ENCODE peak calls at places on chromosomes 16 and 17, in ten cellular contexts. X is ovary, M is uterus, F is RWPE1, K is stomach, W is Karpas-422, G is AG04450, T is GM23248, V is upper lobe of right lung, P is lung. S is an unnamed sample.

GRCh38 chr16:73743665-73744496 is 552.7 kb upstream of the PSMD7 start:
- DNase-seq in F (no peak), X (no peak), K (no peak), V (no peak), W (no peak), T (no peak), M (no peak), G (no peak), P (no peak), S (no peak)

GRCh38 chr16:3158014-3158497 is 23.2 kb downstream of the ZNF213 start:
- DNase-seq in X (no peak), K (no peak), F (no peak), W (no peak), G (no peak), P (no peak), M (no peak), V (no peak), T (peak), S (peak)

GRCh38 chr16:154223-155030 is 2.0 kb downstream of the HBZ start:
- DNase-seq in M (no peak), G (no peak), V (peak), T (peak), K (peak), F (no peak), P (no peak), W (no peak), X (peak), S (no peak)

GRCh38 chr16:20799599-20799998 is 6.7 kb downstream of the ERI2 start:
- DNase-seq in W (peak), G (no peak), T (peak), X (no peak), P (no peak), F (no peak), V (no peak), K (no peak), M (no peak), S (no peak)

GRCh38 chr16:82580293-82580900 is 46.4 kb upstream of the CDH13 start:
- DNase-seq in G (no peak), P (no peak), M (no peak), F (peak), X (no peak), W (peak), K (peak), T (peak), V (no peak), S (no peak)

GRCh38 chr16:31880322-31880979 is 6.8 kb downstream of the ZNF267 start:
- DNase-seq in T (peak), K (no peak), F (peak), V (no peak), X (no peak), M (no peak), G (no peak), P (no peak), W (no peak), S (no peak)

GRCh38 chr17:14464741-14465140 is 163.9 kb downstream of the HS3ST3B1 start:
- DNase-seq in K (no peak), G (peak), W (no peak), P (no peak), V (no peak), X (no peak), T (peak), M (no peak), F (peak), S (no peak)

GRCh38 chr17:79659376-79659775 is 48.5 kb upstream of the RBFOX3 start:
- DNase-seq in W (no peak), V (no peak), M (no peak), G (no peak), F (no peak), X (no peak), P (no peak), K (no peak), T (no peak), S (no peak)

GRCh38 chr16:57283214-57283955 is 1.1 kb downstream of the PLLP start:
- DNase-seq in T (no peak), X (no peak), F (peak), G (no peak), M (no peak), W (no peak), P (no peak), K (peak), V (peak), S (peak)

GRCh38 chr16:67923414-67924127 is 8.1 kb downstream of the CTRL start:
- DNase-seq in K (no peak), T (no peak), F (no peak), W (no peak), P (no peak), M (no peak), X (no peak), V (no peak), G (no peak), S (no peak)

GRCh38 chr16:69131167-69131748 is 1.1 kb downstream of the CHTF8 start:
- DNase-seq in V (peak), P (no peak), G (no peak), W (peak), T (peak), X (no peak), K (no peak), F (peak), M (no peak), S (peak)

GRCh38 chr16:85724936-85725335 is 26.0 kb downstream of the C16orf74 start:
- DNase-seq in W (no peak), G (no peak), P (no peak), K (no peak), X (no peak), V (no peak), F (no peak), M (no peak), T (no peak), S (no peak)

GRCh38 chr16:21277927-21278706 is at the start of gene CRYM:
- DNase-seq in P (peak), M (peak), G (no peak), T (peak), V (peak), W (peak), F (peak), X (peak), K (peak), S (peak)

GRCh38 chr17:5065227-5065744 is 13.0 kb upstream of the ZFP3 start:
- DNase-seq in W (no peak), T (no peak), K (no peak), P (no peak), X (no peak), G (no peak), V (no peak), F (no peak), M (no peak), S (no peak)

GRCh38 chr17:78992542-78993212 is 13.0 kb upstream of the LGALS3BP start:
- DNase-seq in P (no peak), W (no peak), T (no peak), X (no peak), M (peak), F (no peak), V (no peak), G (no peak), K (peak), S (no peak)

GRCh38 chr16:89343501-89344291 is 126.2 kb downstream of the ZNF778 start:
- DNase-seq in X (no peak), K (no peak), P (no peak), G (no peak), W (no peak), F (no peak), V (peak), T (no peak), M (no peak), S (peak)

GRCh38 chr17:27206447-27206846 is 87.5 kb upstream of the WSB1 start:
- DNase-seq in X (no peak), G (no peak), P (no peak), W (peak), T (peak), K (no peak), M (no peak), F (no peak), V (no peak), S (no peak)

GRCh38 chr16:89911375-89911774 is 7.3 kb upstream of the MC1R start:
- DNase-seq in X (no peak), G (no peak), W (no peak), T (no peak), K (no peak), F (no peak), P (no peak), V (no peak), M (no peak), S (no peak)

GRCh38 chr16:72621651-72622050 is 426.3 kb downstream of the ZFHX3 start:
- DNase-seq in W (no peak), K (no peak), F (no peak), P (no peak), V (no peak), X (no peak), G (peak), T (no peak), M (no peak), S (no peak)

GRCh38 chr17:15157051-15157450 is 108.1 kb downstream of the PMP22 start:
- DNase-seq in W (no peak), V (no peak), T (peak), P (no peak), M (no peak), X (no peak), G (no peak), F (no peak), K (no peak), S (no peak)

GRCh38 chr16:73166394-73166971 is 118.6 kb upstream of the ZFHX3 start:
- DNase-seq in F (no peak), T (no peak), M (no peak), P (no peak), V (no peak), K (no peak), X (no peak), G (no peak), W (no peak), S (no peak)

GRCh38 chr16:17423195-17423594 is 47.6 kb downstream of the XYLT1 start:
- DNase-seq in M (no peak), G (no peak), V (no peak), K (no peak), T (no peak), F (no peak), W (no peak), X (no peak), P (no peak), S (no peak)

GRCh38 chr17:38510424-38511125 is 82.3 kb downstream of the ARHGAP23 start:
- DNase-seq in G (no peak), K (peak), P (no peak), X (peak), M (no peak), F (no peak), V (no peak), W (no peak), T (no peak), S (peak)

GRCh38 chr16:51982715-51983680 is 563.9 kb downstream of the TOX3 start:
- DNase-seq in X (no peak), P (peak), M (peak), W (peak), G (peak), F (peak), K (peak), V (no peak), T (peak), S (no peak)

GRCh38 chr16:73793286-73793685 is 503.3 kb upstream of the PSMD7 start:
- DNase-seq in K (no peak), X (no peak), M (no peak), V (no peak), F (no peak), G (no peak), P (no peak), T (no peak), W (no peak), S (no peak)

GRCh38 chr16:10937068-10937859 is 5.0 kb downstream of the DEXI start:
- DNase-seq in P (no peak), F (no peak), V (peak), W (no peak), T (peak), X (no peak), K (peak), G (no peak), M (no peak), S (peak)

GRCh38 chr16:11094838-11095565 is 150.6 kb downstream of the CLEC16A start:
- DNase-seq in K (no peak), V (peak), M (no peak), T (no peak), X (no peak), W (no peak), G (no peak), P (no peak), F (no peak), S (no peak)

GRCh38 chr16:4472880-4473279 is 1.5 kb downstream of the NMRAL1 start:
- DNase-seq in W (no peak), T (no peak), M (no peak), F (no peak), G (no peak), X (no peak), V (no peak), K (no peak), P (no peak), S (no peak)

GRCh38 chr16:86382774-86383407 is 127.4 kb upstream of the FOXF1 start:
- DNase-seq in G (no peak), W (no peak), V (no peak), F (no peak), X (no peak), T (no peak), K (no peak), M (no peak), P (no peak), S (no peak)

GRCh38 chr16:4634768-4635167 is 10.1 kb downstream of the MGRN1 start:
- DNase-seq in G (no peak), T (no peak), P (no peak), V (no peak), M (no peak), K (no peak), F (no peak), X (no peak), W (no peak), S (no peak)

GRCh38 chr17:72122668-72123495 is 2.1 kb downstream of the SOX9 start:
- DNase-seq in T (peak), P (no peak), G (no peak), K (peak), W (no peak), F (peak), V (peak), X (no peak), M (no peak), S (no peak)

GRCh38 chr17:42748906-42749798 is 4.3 kb upstream of the EZH1 start:
- DNase-seq in G (no peak), X (peak), W (peak), M (no peak), P (no peak), F (no peak), K (peak), T (no peak), V (no peak), S (no peak)

GRCh38 chr16:3793161-3793576 is 75.8 kb upstream of the TRAP1 start:
- DNase-seq in V (no peak), T (no peak), M (no peak), K (no peak), P (peak), W (no peak), G (no peak), F (peak), X (peak), S (no peak)

GRCh38 chr17:80023261-80024205 is 12.1 kb downstream of the TBC1D16 start:
- DNase-seq in X (no peak), V (no peak), P (no peak), W (no peak), K (no peak), T (peak), F (no peak), M (no peak), G (no peak), S (no peak)

GRCh38 chr17:60327122-60327869 is 64.6 kb downstream of the USP32 start:
- DNase-seq in K (no peak), X (no peak), T (no peak), M (no peak), F (no peak), G (no peak), P (no peak), V (no peak), W (no peak), S (no peak)

GRCh38 chr17:77504652-77505459 is 364.1 kb downstream of the SEC14L1 start:
- DNase-seq in T (no peak), G (no peak), M (peak), W (no peak), K (no peak), F (no peak), P (no peak), X (no peak), V (peak), S (no peak)

GRCh38 chr16:66741131-66741900 is 10.1 kb downstream of the DYNC1LI2 start:
- DNase-seq in G (peak), V (peak), K (peak), X (peak), M (peak), P (peak), T (peak), F (peak), W (no peak), S (peak)

GRCh38 chr16:2751577-2752034 is 832 bp upstream of the SRRM2 start:
- DNase-seq in M (peak), G (peak), T (no peak), F (peak), V (no peak), X (peak), P (no peak), W (peak), K (no peak), S (peak)

GRCh38 chr17:43689814-43690213 is 28.1 kb upstream of the MEOX1 start:
- DNase-seq in T (no peak), X (no peak), M (no peak), F (no peak), V (no peak), K (no peak), P (no peak), G (no peak), W (no peak), S (no peak)

GRCh38 chr17:83084214-83084613 is 4.8 kb downstream of the METRNL start:
- DNase-seq in K (no peak), P (no peak), W (no peak), V (no peak), F (no peak), G (no peak), M (no peak), X (no peak), T (no peak), S (no peak)
- H3K27ac ChIP-seq in K (peak), P (no peak), W (no peak), V (peak), F (peak), G (peak), M (peak), X (no peak), T (peak), S (peak)

DNA sequence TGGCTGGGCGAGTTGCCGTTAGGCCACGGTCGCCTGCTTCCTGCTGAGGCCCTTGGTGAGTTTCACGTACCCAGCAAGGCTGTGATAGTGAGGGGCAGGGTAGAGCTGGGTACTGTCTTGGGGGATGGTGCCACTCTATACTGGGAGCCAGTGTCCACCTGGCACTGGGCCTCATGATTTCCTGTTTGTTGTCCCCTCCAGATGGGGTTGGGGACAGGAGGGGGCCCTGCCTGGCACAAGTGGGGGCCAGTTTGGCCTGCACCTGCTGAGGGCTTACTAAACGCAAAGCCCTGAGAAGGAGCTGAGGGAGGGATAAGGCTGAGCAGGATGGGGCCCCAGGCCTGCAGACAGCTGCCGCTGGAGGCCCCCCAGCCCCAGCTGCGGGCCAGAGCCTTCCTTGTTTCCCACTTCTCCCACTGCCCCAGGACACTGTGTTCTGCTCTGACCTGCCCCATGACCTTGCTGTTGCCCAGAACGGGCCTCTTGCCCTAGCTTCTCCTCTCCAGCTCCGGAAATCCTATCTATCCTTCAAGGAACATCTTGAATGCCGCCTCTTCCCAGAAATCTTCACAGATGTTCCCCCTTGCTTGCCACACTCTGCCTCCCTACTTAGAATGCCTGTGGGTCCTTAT is 25.4 kb downstream of the GJD3 start:
- DNase-seq in F (no peak), W (no peak), G (no peak), X (peak), V (no peak), K (no peak), P (no peak), T (no peak), M (no peak), S (no peak)
- H3K27ac ChIP-seq in F (peak), W (no peak), G (no peak), X (no peak), V (peak), K (peak), P (no peak), T (no peak), M (peak), S (no peak)

DNA sequence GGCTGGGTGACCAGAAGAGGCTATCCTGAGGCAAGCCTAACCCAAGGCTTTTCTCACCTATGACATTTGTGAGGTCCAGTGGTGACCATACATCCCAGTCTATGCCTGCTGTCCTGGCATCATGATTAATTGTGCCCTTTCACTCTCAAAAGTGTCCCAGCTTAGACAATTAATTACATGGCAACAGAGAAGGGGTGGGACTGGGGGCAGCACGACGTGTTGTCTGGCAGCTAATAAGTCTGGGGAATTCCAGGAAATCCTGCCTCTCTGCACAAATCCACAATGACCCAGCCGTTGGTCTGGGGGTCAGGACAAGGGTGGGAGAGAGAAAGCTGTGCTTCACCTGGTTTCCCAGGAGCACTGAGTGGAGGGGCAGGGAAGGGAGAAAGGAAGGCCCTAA is 14.0 kb upstream of the MTMR4 start:
- DNase-seq in T (no peak), W (no peak), V (no peak), F (no peak), G (no peak), P (no peak), M (no peak), X (no peak), K (no peak), S (no peak)
- H3K27ac ChIP-seq in T (no peak), W (no peak), V (peak), F (peak), G (no peak), P (no peak), M (peak), X (no peak), K (no peak), S (no peak)

GRCh38 chr17:1782171-1782567 is 20.3 kb downstream of the SERPINF1 start:
- DNase-seq in W (no peak), T (no peak), F (no peak), V (no peak), X (no peak), K (no peak), G (no peak), M (no peak), P (no peak), S (peak)
- H3K27ac ChIP-seq in W (no peak), T (no peak), F (peak), V (peak), X (peak), K (peak), G (no peak), M (peak), P (peak), S (peak)

GRCh38 chr17:81713556-81714411 is 1.7 kb downstream of the SLC25A10 start:
- DNase-seq in W (no peak), M (no peak), F (no peak), G (no peak), X (peak), K (peak), T (no peak), P (no peak), V (no peak), S (peak)

GRCh38 chr17:81714412-81715106 is 2.5 kb downstream of the SLC25A10 start:
- DNase-seq in W (no peak), T (no peak), M (no peak), P (no peak), K (no peak), F (no peak), V (no peak), G (no peak), X (peak), S (peak)

GRCh38 chr17:81712468-81713003 is 452 bp downstream of the SLC25A10 start:
- DNase-seq in F (no peak), M (no peak), W (peak), X (no peak), G (no peak), V (no peak), P (no peak), T (peak), K (peak), S (no peak)

GRCh38 chr17:81711814-81712467 is at the start of gene SLC25A10:
- DNase-seq in X (peak), V (peak), F (peak), T (peak), G (no peak), W (peak), M (peak), K (peak), P (peak), S (peak)

GRCh38 chr17:81713004-81713555 is 996 bp downstream of the SLC25A10 start:
- DNase-seq in T (peak), K (no peak), W (peak), P (no peak), V (no peak), M (no peak), F (no peak), X (peak), G (no peak), S (peak)
- H3K27ac ChIP-seq in T (no peak), K (peak), W (peak), P (no peak), V (no peak), M (no peak), F (peak), X (no peak), G (no peak), S (peak)

DNA sequence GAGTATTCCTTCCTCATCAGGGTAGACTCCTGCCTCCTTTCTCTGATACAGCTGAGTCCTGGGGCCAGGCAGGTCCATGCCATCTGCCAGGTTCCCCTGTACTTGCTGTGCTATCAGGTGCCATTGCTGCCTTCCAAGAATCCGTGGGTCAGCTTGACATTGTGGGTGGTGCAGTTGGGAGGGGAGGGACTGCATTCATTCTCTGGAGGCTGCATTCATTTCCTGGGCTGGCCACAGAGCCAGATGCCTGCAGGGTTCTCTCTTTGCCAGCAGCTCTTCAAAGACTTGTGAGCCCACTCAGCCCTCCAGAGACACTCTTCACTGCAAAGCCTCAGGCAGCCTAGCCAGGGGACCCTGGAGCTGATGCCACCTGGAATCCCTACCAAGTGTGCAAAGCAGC is 20.7 kb downstream of the ANKFN1 start:
- DNase-seq in X (no peak), F (no peak), T (peak), W (no peak), V (no peak), P (no peak), K (no peak), M (no peak), G (no peak), S (no peak)
- H3K27ac ChIP-seq in X (no peak), F (no peak), T (peak), W (no peak), V (no peak), P (no peak), K (no peak), M (no peak), G (no peak), S (no peak)

S was measured in kidney.